ENCODE peak calls at places on chromosomes 5 and 9, in six cellular contexts. L is fibroblast of lung, I is foreskin keratinocyte, J is type B pancreatic cell, K is nephron progenitor cell, Y is colonic mucosa. E is an unnamed sample.

GRCh38 chr5:133421394-133421793 is 190.9 kb downstream of the FSTL4 start:
- DNase-seq in K (peak; percentile 61), L (peak; percentile 17), J (no peak), Y (no peak), I (no peak), E (no peak)

GRCh38 chr9:35540315-35540714 is 50.4 kb downstream of the RUSC2 start:
- DNase-seq in Y (no peak), L (peak; percentile 38), I (no peak), K (no peak), J (no peak), E (no peak)

GRCh38 chr9:130053504-130054427 is at the start of gene GPR107:
- DNase-seq in I (no peak), J (peak; percentile 80), Y (peak; percentile 83), K (peak; percentile 85), L (peak; percentile 69), E (peak; percentile 95)

GRCh38 chr5:85132269-85132668 is 747.6 kb upstream of the EDIL3 start:
- DNase-seq in K (no peak), L (peak; percentile 76), J (no peak), Y (no peak), I (no peak), E (peak; percentile 2)

GRCh38 chr9:33637881-33638280 is 113.8 kb downstream of the ANKRD18B start:
- DNase-seq in K (no peak), L (no peak), I (no peak), Y (no peak), J (no peak), E (no peak)

GRCh38 chr5:14946813-14947640 is 75.4 kb upstream of the ANKH start:
- DNase-seq in I (peak; percentile 37), Y (peak; percentile 55), J (no peak), K (no peak), L (no peak), E (peak; percentile 49)

GRCh38 chr9:121272401-121272948 is 4.5 kb downstream of the GSN start:
- DNase-seq in L (no peak), J (no peak), Y (no peak), K (no peak), I (no peak), E (no peak)

GRCh38 chr5:538801-539468 is 14.7 kb upstream of the SLC9A3 start:
- DNase-seq in K (no peak), L (no peak), J (no peak), I (no peak), Y (no peak), E (no peak)

GRCh38 chr9:134776080-134776796 is 104.4 kb upstream of the FCN2 start:
- DNase-seq in L (peak; percentile 72), K (no peak), J (no peak), Y (no peak), I (no peak), E (no peak)

GRCh38 chr9:15349892-15350761 is 43.1 kb upstream of the TTC39B start:
- DNase-seq in L (peak; percentile 20), I (peak; percentile 42), J (no peak), K (no peak), Y (peak; percentile 82), E (peak; percentile 60)

GRCh38 chr9:75168270-75169185 is 80.2 kb downstream of the OSTF1 start:
- DNase-seq in Y (no peak), L (no peak), K (no peak), I (no peak), J (no peak), E (no peak)

GRCh38 chr9:90631964-90632363 is 10.7 kb downstream of the DIRAS2 start:
- DNase-seq in I (no peak), J (no peak), L (no peak), K (no peak), Y (no peak), E (no peak)

GRCh38 chr5:176742246-176743105 is 67.9 kb upstream of the UNC5A start:
- DNase-seq in Y (peak; percentile 9), I (no peak), K (no peak), J (peak; percentile 49), L (no peak), E (no peak)

GRCh38 chr5:177334155-177334551 is 17.3 kb downstream of the LMAN2 start:
- DNase-seq in K (no peak), L (no peak), Y (no peak), I (no peak), J (no peak), E (no peak)

GRCh38 chr9:13279284-13280162 is at the start of gene MPDZ:
- DNase-seq in L (peak; percentile 73), K (peak; percentile 81), Y (peak; percentile 18), J (peak; percentile 82), I (no peak), E (peak; percentile 55)

GRCh38 chr5:167064199-167064811 is 1227.1 kb upstream of the WWC1 start:
- DNase-seq in K (no peak), L (no peak), I (no peak), J (no peak), Y (no peak), E (no peak)

GRCh38 chr5:138975098-138975847 is 100.1 kb upstream of the LRRTM2 start:
- DNase-seq in K (no peak), J (no peak), L (peak; percentile 89), I (no peak), Y (no peak), E (no peak)

GRCh38 chr9:134968011-134968822 is 50.5 kb upstream of the FCN1 start:
- DNase-seq in I (no peak), L (peak; percentile 40), Y (no peak), J (peak; percentile 70), K (peak; percentile 68), E (no peak)

GRCh38 chr5:180470361-180470760 is 23.8 kb upstream of the CNOT6 start:
- DNase-seq in K (no peak), I (no peak), Y (peak; percentile 52), L (no peak), J (no peak), E (no peak)

GRCh38 chr5:10424124-10424731 is 17.5 kb upstream of the ROPN1L start:
- DNase-seq in L (peak; percentile 34), Y (no peak), J (no peak), K (no peak), I (no peak), E (peak; percentile 31)

GRCh38 chr9:99062549-99062948 is 42.4 kb upstream of the TGFBR1 start:
- DNase-seq in J (no peak), K (no peak), L (no peak), Y (no peak), I (no peak), E (no peak)

GRCh38 chr5:156718985-156719384 is 131.1 kb upstream of the PPP1R2B start:
- DNase-seq in L (no peak), J (no peak), K (no peak), Y (no peak), I (no peak), E (no peak)

GRCh38 chr9:36572515-36573418 is at the start of gene MELK:
- DNase-seq in J (peak; percentile 91), I (no peak), Y (peak; percentile 90), K (peak; percentile 92), L (peak; percentile 75), E (peak; percentile 96)

GRCh38 chr9:91857831-91858669 is 92.0 kb downstream of the ROR2 start:
- DNase-seq in I (no peak), K (no peak), J (no peak), L (no peak), Y (no peak), E (no peak)

DNA sequence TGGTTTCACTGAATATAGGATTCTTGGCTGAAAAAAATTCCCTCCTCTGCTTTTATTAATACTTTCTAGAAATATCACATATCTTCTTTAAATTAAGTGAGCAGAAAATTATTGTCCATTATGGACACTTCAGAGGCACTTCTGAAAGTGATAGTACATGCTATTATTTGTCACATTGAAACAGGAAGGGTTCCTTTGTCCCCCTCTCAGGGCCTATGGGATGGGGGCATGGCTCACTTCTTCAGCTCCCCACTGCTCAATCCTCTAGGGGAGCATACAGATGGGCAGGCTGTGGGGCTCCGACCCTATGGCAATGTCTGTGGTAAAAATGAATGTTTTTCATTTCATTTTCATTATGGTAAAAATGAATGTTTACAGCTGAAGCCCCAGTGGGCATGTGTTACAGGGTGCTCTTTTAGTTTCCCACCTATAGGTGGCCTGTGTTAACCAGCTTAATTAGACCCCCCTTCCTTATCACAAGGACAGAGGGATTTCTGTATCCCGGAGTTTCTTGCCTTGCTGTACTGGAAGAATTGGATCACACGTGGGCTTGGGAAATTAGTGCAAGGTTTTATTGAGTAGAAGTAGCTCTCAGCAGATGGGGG is 1225.2 kb downstream of the PTPRD start:
- DNase-seq in I (no peak), Y (no peak), L (no peak), J (no peak), K (no peak), E (no peak)
- TF ChIP-seq CTCF in I (no peak), Y (no peak), L (no peak), J (no peak), K (no peak), E (no peak)

GRCh38 chr5:168073991-168074800 is 217.2 kb upstream of the WWC1 start:
- DNase-seq in Y (no peak), J (no peak), L (peak; percentile 95), K (no peak), I (no peak), E (no peak)
- TF ChIP-seq CTCF in Y (no peak), J (no peak), L (no peak), K (no peak), I (no peak), E (no peak)

DNA sequence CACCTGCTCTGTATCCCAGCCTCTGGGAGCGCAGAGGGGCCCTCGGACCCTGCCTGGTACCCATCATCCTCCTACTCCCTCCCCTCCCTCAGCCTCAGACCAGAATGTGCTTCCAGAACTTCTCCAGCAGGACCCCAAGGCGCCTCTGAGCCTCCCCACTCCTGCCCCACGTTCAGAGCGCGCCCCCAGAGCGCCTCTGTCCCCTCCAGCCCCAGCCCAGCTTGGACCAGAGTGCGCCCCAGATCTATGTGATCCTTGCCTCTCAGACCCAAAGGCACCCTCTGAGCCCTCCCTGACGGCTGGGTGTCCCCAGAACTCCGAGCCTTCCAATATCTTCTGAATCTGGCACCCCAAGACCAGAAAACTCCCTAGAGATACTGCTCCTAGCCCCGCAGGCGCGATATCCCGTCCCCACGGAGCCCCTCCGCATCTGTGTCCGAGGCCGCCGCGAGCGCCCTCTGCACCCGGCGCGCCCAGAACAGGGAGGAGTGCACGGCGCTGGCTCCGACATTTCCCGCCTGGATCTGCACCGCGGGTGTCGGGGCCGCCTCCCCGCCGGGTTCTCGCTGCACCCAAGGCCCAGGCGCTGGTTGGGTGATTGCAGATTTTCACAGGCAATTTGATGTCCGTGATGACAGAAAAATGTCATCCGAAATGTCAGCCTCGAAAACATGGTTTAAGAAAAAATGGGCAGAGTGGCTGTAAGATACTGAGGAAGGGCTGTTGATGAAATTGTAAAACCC is 522 bp downstream of the BHMT start:
- DNase-seq in I (no peak), K (peak; percentile 48), Y (no peak), L (no peak), J (no peak), E (no peak)
- TF ChIP-seq CTCF in I (no peak), K (no peak), Y (no peak), L (no peak), J (no peak), E (no peak)

GRCh38 chr9:211036-211435 is 3.6 kb upstream of the DOCK8 start:
- DNase-seq in J (no peak), K (no peak), Y (no peak), I (no peak), L (no peak), E (no peak)

GRCh38 chr9:212265-212664 is 2.4 kb upstream of the DOCK8 start:
- DNase-seq in L (no peak), I (no peak), Y (no peak), J (no peak), K (no peak), E (no peak)

GRCh38 chr9:215631-216155 is 1.0 kb downstream of the DOCK8 start:
- DNase-seq in J (no peak), K (no peak), I (no peak), Y (no peak), L (no peak), E (no peak)

GRCh38 chr9:211557-211956 is 3.1 kb upstream of the DOCK8 start:
- DNase-seq in L (no peak), K (no peak), I (no peak), J (no peak), Y (no peak), E (no peak)

GRCh38 chr9:214488-215448 is at the start of gene DOCK8:
- DNase-seq in Y (peak; percentile 67), I (peak; percentile 32), L (peak; percentile 30), J (peak; percentile 80), K (peak; percentile 76), E (peak; percentile 7)
- TF ChIP-seq CTCF in Y (no peak), I (peak; percentile 62), L (no peak), J (peak; percentile 58), K (peak; percentile 33), E (no peak)